ENCODE peak calls at places on chromosomes 16 and 17, in four cellular contexts. C is NCI-H1105 treated with DMSO at 0.1 percent for 48 hours, U is tibial artery, M is T-helper 17 cell. D is an unnamed sample.

GRCh38 chr16:57594531-57595031 is 33.8 kb upstream of the ADGRG1 start:
- DNase-seq in M (no peak), U (peak), C (no peak), D (no peak)

GRCh38 chr17:21283482-21284318 is 811 bp upstream of the MAP2K3 start:
- DNase-seq in C (peak), M (no peak), U (peak), D (no peak)

GRCh38 chr17:28901866-28902818 is 737 bp downstream of the DHRS13 start:
- DNase-seq in U (no peak), C (peak), M (no peak), D (no peak)

GRCh38 chr16:86303787-86304685 is 206.3 kb upstream of the FOXF1 start:
- DNase-seq in U (no peak), C (no peak), M (no peak), D (peak)

GRCh38 chr16:73459586-73459985 is 411.7 kb upstream of the ZFHX3 start:
- DNase-seq in U (no peak), C (no peak), M (no peak), D (no peak)

GRCh38 chr17:10171581-10171981 is 26.8 kb downstream of the GAS7 start:
- DNase-seq in M (no peak), C (no peak), U (no peak), D (no peak)

GRCh38 chr17:70047619-70048018 is 27.4 kb upstream of the KCNJ16 start:
- DNase-seq in U (no peak), C (no peak), M (no peak), D (no peak)

GRCh38 chr16:86598607-86599318 is 20.4 kb downstream of the FOXL1 start:
- DNase-seq in U (peak), C (no peak), M (no peak), D (no peak)

GRCh38 chr16:48523415-48524204 is 86.4 kb downstream of the N4BP1 start:
- DNase-seq in C (no peak), M (no peak), U (peak), D (no peak)

D was measured in endodermal cell.